ENCODE peak calls at places on chromosome 7, in eight cellular contexts. K is SK-N-SH, D is GM12878, O is ovary, Q is K562, H is transverse colon, W is tibial nerve, C is esophagus muscularis mucosa. J is an unnamed sample. For H3K27me3, the result is how much of the 10 kb centered on the place peaks cover.

GRCh38 chr7:22296265-22296566 is 60.7 kb downstream of the RAPGEF5 start:
- DNase-seq in K (no peak), D (no peak), O (no peak), Q (no peak), H (no peak), W (no peak), C (no peak), J (no peak)

GRCh38 chr7:129517931-129518330 is 15.6 kb downstream of the SMKR1 start:
- DNase-seq in K (no peak), D (no peak), O (no peak), Q (no peak), H (no peak), W (no peak), C (no peak), J (no peak)

GRCh38 chr7:30663414-30663813 is 18.8 kb downstream of the CRHR2 start:
- DNase-seq in K (no peak), D (no peak), O (no peak), Q (no peak), H (no peak), W (no peak), C (no peak), J (no peak)

GRCh38 chr7:28774529-28775057 is 183.5 kb downstream of the TRIL start:
- DNase-seq in K (no peak), D (no peak), O (no peak), Q (no peak), H (no peak), W (no peak), C (no peak), J (no peak)

GRCh38 chr7:151275813-151276577 is 27.5 kb upstream of the SMARCD3 start:
- DNase-seq in K (peak), D (no peak), O (no peak), Q (no peak), H (no peak), W (no peak), C (no peak), J (no peak)

GRCh38 chr7:20299647-20300312 is 30.9 kb upstream of the ITGB8 start:
- DNase-seq in K (no peak), D (peak), O (no peak), Q (no peak), H (no peak), W (no peak), C (no peak), J (no peak)

GRCh38 chr7:77827999-77828398 is 29.4 kb downstream of the PHTF2 start:
- DNase-seq in K (no peak), D (no peak), O (no peak), Q (no peak), H (no peak), W (no peak), C (no peak), J (no peak)

GRCh38 chr7:99469381-99470065 is 3.2 kb upstream of the ZNF789 start:
- DNase-seq in K (no peak), D (no peak), O (no peak), Q (no peak), H (no peak), W (no peak), C (no peak), J (no peak)

GRCh38 chr7:81045491-81045890 is 126.6 kb upstream of the SEMA3C start:
- DNase-seq in K (no peak), D (no peak), O (no peak), Q (no peak), H (no peak), W (no peak), C (no peak), J (no peak)

GRCh38 chr7:53437336-53437735 is 401.9 kb downstream of the POM121L12 start:
- DNase-seq in K (no peak), D (no peak), O (no peak), Q (no peak), H (no peak), W (no peak), C (no peak), J (no peak)

GRCh38 chr7:81433196-81433595 is 336.7 kb downstream of the HGF start:
- DNase-seq in K (no peak), D (no peak), O (no peak), Q (no peak), H (no peak), W (no peak), C (no peak), J (no peak)

GRCh38 chr7:26686448-26686981 is 177.9 kb downstream of the SKAP2 start:
- DNase-seq in K (peak), D (no peak), O (peak), Q (peak), H (no peak), W (no peak), C (no peak), J (no peak)

GRCh38 chr7:73971701-73972341 is 56.2 kb upstream of the ELN start:
- DNase-seq in K (peak), D (no peak), O (no peak), Q (no peak), H (no peak), W (no peak), C (no peak), J (peak)

GRCh38 chr7:32214913-32215312 is 144.7 kb upstream of the PDE1C start:
- DNase-seq in K (no peak), D (no peak), O (no peak), Q (no peak), H (no peak), W (no peak), C (peak), J (no peak)

GRCh38 chr7:139750459-139751095 is 27.2 kb downstream of the HIPK2 start:
- DNase-seq in K (no peak), D (no peak), O (no peak), Q (no peak), H (no peak), W (no peak), C (no peak), J (no peak)

GRCh38 chr7:129072410-129073063 is 17.6 kb upstream of the TNPO3 start:
- DNase-seq in K (no peak), D (no peak), O (no peak), Q (no peak), H (no peak), W (no peak), C (no peak), J (no peak)

GRCh38 chr7:26515462-26515861 is 223.8 kb downstream of the SNX10 start:
- DNase-seq in K (peak), D (no peak), O (no peak), Q (no peak), H (peak), W (no peak), C (no peak), J (peak)

GRCh38 chr7:123327661-123328060 is 127.9 kb upstream of the SLC13A1 start:
- DNase-seq in K (no peak), D (no peak), O (no peak), Q (no peak), H (no peak), W (no peak), C (no peak), J (no peak)

GRCh38 chr7:1961776-1962276 is 270.9 kb downstream of the MAD1L1 start:
- DNase-seq in K (no peak), D (peak), O (no peak), Q (no peak), H (no peak), W (no peak), C (no peak), J (no peak)

GRCh38 chr7:11170160-11170559 is 196.5 kb downstream of the PHF14 start:
- DNase-seq in K (no peak), D (no peak), O (no peak), Q (no peak), H (no peak), W (no peak), C (no peak), J (no peak)

GRCh38 chr7:158285383-158285770 is 302.2 kb downstream of the PTPRN2 start:
- DNase-seq in K (no peak), D (no peak), O (no peak), Q (no peak), H (no peak), W (no peak), C (no peak), J (peak)

GRCh38 chr7:19117870-19118608 is 603 bp upstream of the TWIST1 start:
- DNase-seq in K (peak), D (no peak), O (no peak), Q (no peak), H (no peak), W (no peak), C (no peak), J (no peak)

GRCh38 chr7:9192969-9193368 is 759.6 kb downstream of the NXPH1 start:
- DNase-seq in K (no peak), D (no peak), O (no peak), Q (no peak), H (no peak), W (no peak), C (no peak), J (no peak)
- H3K27me3 ChIP-seq in K (under half), D (under half), O (under half), Q (under half), H (under half), W (under half), C (under half), J (under half)

GRCh38 chr7:106603300-106603699 is 57.7 kb downstream of the CCDC71L start:
- DNase-seq in K (no peak), D (no peak), O (no peak), Q (no peak), H (no peak), W (no peak), C (no peak), J (no peak)
- H3K4me3 ChIP-seq in K (no peak), D (no peak), O (no peak), Q (no peak), H (no peak), W (no peak), C (no peak), J (no peak)

GRCh38 chr7:17097668-17098297 is 200.7 kb upstream of the AHR start:
- DNase-seq in K (no peak), D (no peak), O (no peak), Q (no peak), H (no peak), W (no peak), C (no peak), J (no peak)
- TF ChIP-seq EP300 in K (no peak), D (no peak), O (no peak), Q (no peak), H (no peak), W (no peak), C (no peak), J (no peak)

GRCh38 chr7:45918556-45918955 is 2.5 kb downstream of the IGFBP3 start:
- DNase-seq in K (no peak), D (no peak), O (no peak), Q (no peak), H (no peak), W (no peak), C (no peak), J (no peak)
- H3K27me3 ChIP-seq in K (under half), D (under half), O (under half), Q (under half), H (half or more), W (half or more), C (under half), J (half or more)

GRCh38 chr7:64469673-64470072 is 93.2 kb downstream of the ZNF680 start:
- DNase-seq in K (no peak), D (no peak), O (no peak), Q (no peak), H (no peak), W (no peak), C (no peak), J (no peak)

GRCh38 chr7:64465551-64465950 is 97.3 kb downstream of the ZNF680 start:
- DNase-seq in K (no peak), D (no peak), O (no peak), Q (no peak), H (no peak), W (no peak), C (no peak), J (no peak)

GRCh38 chr7:64463636-64464375 is 99.1 kb downstream of the ZNF680 start:
- DNase-seq in K (peak), D (no peak), O (peak), Q (peak), H (peak), W (peak), C (peak), J (no peak)
- H3K4me3 ChIP-seq in K (peak), D (no peak), O (peak), Q (peak), H (peak), W (peak), C (peak), J (peak)

DNA sequence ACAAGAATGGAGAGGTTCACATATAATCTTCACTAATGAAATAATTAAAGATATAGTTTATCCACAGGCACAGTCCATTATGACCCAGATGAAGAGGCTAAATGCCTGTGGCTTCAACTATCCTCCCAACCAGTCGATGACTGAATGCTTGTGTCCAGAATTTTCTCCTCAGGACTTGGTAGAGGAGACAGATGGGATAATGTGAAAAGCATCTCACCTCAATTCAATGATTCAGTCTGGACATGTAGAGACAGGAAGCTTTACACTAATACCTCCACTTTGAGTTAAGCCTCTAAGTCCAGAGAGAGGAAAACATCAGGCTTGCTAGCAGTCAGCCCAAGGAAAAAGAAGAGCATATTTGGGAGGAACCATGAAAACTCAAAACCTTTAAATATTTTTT is 59.1 kb upstream of the COL1A2 start:
- DNase-seq in K (no peak), D (no peak), O (no peak), Q (no peak), H (no peak), W (no peak), C (no peak), J (no peak)
- TF ChIP-seq EP300 in K (no peak), D (no peak), O (no peak), Q (no peak), H (no peak), W (no peak), C (no peak), J (no peak)

GRCh38 chr7:155365146-155365874 is 67.6 kb downstream of the INSIG1 start:
- DNase-seq in K (peak), D (no peak), O (no peak), Q (no peak), H (no peak), W (no peak), C (no peak), J (no peak)
- H3K27me3 ChIP-seq in K (half or more), D (under half), O (under half), Q (under half), H (half or more), W (half or more), C (under half), J (half or more)